ENCODE peak calls at places on chromosomes 3 and 15, in ten cellular contexts. N, I, P, K, S, M, H, V, Q and J are unnamed samples.

GRCh38 chr3:102102394-102102793 is 253.1 kb downstream of the NFKBIZ start:
- DNase-seq in N (no peak), I (no peak), P (no peak), K (no peak), S (no peak), M (no peak), H (no peak), V (no peak), Q (no peak), J (no peak)

GRCh38 chr3:101377209-101377608 is 56.8 kb upstream of the IMPG2 start:
- DNase-seq in N (no peak), I (no peak), P (no peak), K (no peak), S (no peak), M (no peak), H (no peak), V (no peak), Q (no peak), J (peak; percentile 2)

GRCh38 chr3:100710355-100711198 is 1.3 kb downstream of the TFG start:
- DNase-seq in N (peak; percentile 75), I (peak; percentile 56), P (peak; percentile 64), K (peak; percentile 88), S (peak; percentile 74), M (peak; percentile 70), H (peak; percentile 71), V (no peak), Q (peak; percentile 75), J (peak; percentile 26)

GRCh38 chr3:48553886-48554845 is 2.4 kb downstream of the PFKFB4 start:
- DNase-seq in N (peak; percentile 61), I (no peak), P (no peak), K (no peak), S (no peak), M (no peak), H (no peak), V (no peak), Q (no peak), J (no peak)

GRCh38 chr3:5138214-5138981 is 16.3 kb downstream of the ARL8B start:
- DNase-seq in N (no peak), I (no peak), P (no peak), K (no peak), S (peak; percentile 66), M (no peak), H (peak; percentile 25), V (no peak), Q (peak; percentile 68), J (peak; percentile 11)

GRCh38 chr3:120147072-120147871 is 53.0 kb upstream of the GSK3B start:
- DNase-seq in N (peak; percentile 61), I (no peak), P (peak; percentile 27), K (peak; percentile 62), S (no peak), M (peak; percentile 30), H (no peak), V (no peak), Q (no peak), J (peak; percentile 34)

GRCh38 chr15:48416301-48416700 is 85.1 kb downstream of the DUT start:
- DNase-seq in N (no peak), I (no peak), P (no peak), K (no peak), S (no peak), M (no peak), H (no peak), V (no peak), Q (no peak), J (no peak)

GRCh38 chr15:93252780-93253179 is 163.8 kb upstream of the RGMA start:
- DNase-seq in N (no peak), I (no peak), P (no peak), K (no peak), S (no peak), M (no peak), H (no peak), V (no peak), Q (no peak), J (no peak)

GRCh38 chr3:194637541-194638400 is 4.6 kb upstream of the TMEM44 start:
- DNase-seq in N (no peak), I (no peak), P (no peak), K (no peak), S (no peak), M (no peak), H (no peak), V (no peak), Q (no peak), J (no peak)